ENCODE peak calls at places on chromosomes 6 and 20, in four cellular contexts. One of them, this sample, is unnamed.
A peak's percentile ranks its signal among the peaks of the same experiment; 100 is the strongest.

GRCh38 chr6:85112540-85112939 is 337.3 kb upstream of the NT5E start:
- DNase-seq in OCI-LY7: no peak
- DNase-seq in pancreas: no peak
- DNase-seq in colonic mucosa: no peak
- DNase-seq in this sample: no peak

GRCh38 chr6:56746767-56747504 is 104.2 kb upstream of the DST start:
- DNase-seq in OCI-LY7: no peak
- DNase-seq in pancreas: no peak
- DNase-seq in colonic mucosa: no peak
- DNase-seq in this sample: no peak

GRCh38 chr20:5148581-5148980 is 21.8 kb downstream of the CDS2 start:
- DNase-seq in OCI-LY7: no peak
- DNase-seq in pancreas: no peak
- DNase-seq in colonic mucosa: no peak
- DNase-seq in this sample: no peak

GRCh38 chr6:45480697-45481415 is 103.1 kb upstream of the SUPT3H start:
- DNase-seq in OCI-LY7: no peak
- DNase-seq in pancreas: no peak
- DNase-seq in colonic mucosa: no peak
- DNase-seq in this sample: no peak

GRCh38 chr6:112360498-112360897 is 13.4 kb downstream of the RFPL4B start:
- DNase-seq in OCI-LY7: no peak
- DNase-seq in pancreas: no peak
- DNase-seq in colonic mucosa: no peak
- DNase-seq in this sample: no peak

GRCh38 chr20:8756410-8756809 is 312.5 kb upstream of the PLCB4 start:
- DNase-seq in OCI-LY7: no peak
- DNase-seq in pancreas: no peak
- DNase-seq in colonic mucosa: no peak
- DNase-seq in this sample: no peak

GRCh38 chr6:75855047-75855446 is 106.0 kb downstream of the MYO6 start:
- DNase-seq in OCI-LY7: peak; percentile 45
- DNase-seq in pancreas: no peak
- DNase-seq in colonic mucosa: peak; percentile 76
- DNase-seq in this sample: peak; percentile 42

GRCh38 chr6:160789263-160790027 is 87.4 kb downstream of the PLG start:
- DNase-seq in OCI-LY7: no peak
- DNase-seq in pancreas: no peak
- DNase-seq in colonic mucosa: no peak
- DNase-seq in this sample: no peak

GRCh38 chr6:157267654-157268053 is 55.7 kb downstream of the TMEM242 start:
- DNase-seq in OCI-LY7: no peak
- DNase-seq in pancreas: no peak
- DNase-seq in colonic mucosa: no peak
- DNase-seq in this sample: no peak

GRCh38 chr20:45630366-45630765 is 718 bp downstream of the WFDC9 start:
- DNase-seq in OCI-LY7: no peak
- DNase-seq in pancreas: no peak
- DNase-seq in colonic mucosa: no peak
- DNase-seq in this sample: no peak

GRCh38 chr6:14713008-14713452 is 532.8 kb upstream of the JARID2 start:
- DNase-seq in OCI-LY7: no peak
- DNase-seq in pancreas: no peak
- DNase-seq in colonic mucosa: no peak
- DNase-seq in this sample: no peak

GRCh38 chr6:125477849-125478248 is 176.1 kb upstream of the HDDC2 start:
- DNase-seq in OCI-LY7: no peak
- DNase-seq in pancreas: no peak
- DNase-seq in colonic mucosa: no peak
- DNase-seq in this sample: no peak

GRCh38 chr6:125480571-125480970 is 178.8 kb upstream of the HDDC2 start:
- DNase-seq in OCI-LY7: no peak
- DNase-seq in pancreas: no peak
- DNase-seq in colonic mucosa: no peak
- DNase-seq in this sample: no peak

GRCh38 chr6:125474061-125474460 is 172.3 kb upstream of the HDDC2 start:
- DNase-seq in OCI-LY7: no peak
- DNase-seq in pancreas: no peak
- DNase-seq in colonic mucosa: no peak
- DNase-seq in this sample: no peak

GRCh38 chr6:125480146-125480545 is 178.4 kb upstream of the HDDC2 start:
- DNase-seq in OCI-LY7: no peak
- DNase-seq in pancreas: no peak
- DNase-seq in colonic mucosa: no peak
- DNase-seq in this sample: no peak

GRCh38 chr6:125477141-125477540 is 175.4 kb upstream of the HDDC2 start:
- DNase-seq in OCI-LY7: no peak
- DNase-seq in pancreas: no peak
- DNase-seq in colonic mucosa: no peak
- DNase-seq in this sample: no peak
- TF ChIP-seq CTCF in OCI-LY7: no peak
- TF ChIP-seq CTCF in pancreas: no peak
- TF ChIP-seq CTCF in colonic mucosa: no peak
- TF ChIP-seq CTCF in this sample: no peak

GRCh38 chr6:23446394-23447001 is 679.5 kb upstream of the NRSN1 start:
- DNase-seq in OCI-LY7: no peak
- DNase-seq in pancreas: no peak
- DNase-seq in colonic mucosa: no peak
- DNase-seq in this sample: peak; percentile 23
- TF ChIP-seq CTCF in OCI-LY7: peak; percentile 35
- TF ChIP-seq CTCF in pancreas: no peak
- TF ChIP-seq CTCF in colonic mucosa: peak; percentile 16
- TF ChIP-seq CTCF in this sample: no peak

DNA sequence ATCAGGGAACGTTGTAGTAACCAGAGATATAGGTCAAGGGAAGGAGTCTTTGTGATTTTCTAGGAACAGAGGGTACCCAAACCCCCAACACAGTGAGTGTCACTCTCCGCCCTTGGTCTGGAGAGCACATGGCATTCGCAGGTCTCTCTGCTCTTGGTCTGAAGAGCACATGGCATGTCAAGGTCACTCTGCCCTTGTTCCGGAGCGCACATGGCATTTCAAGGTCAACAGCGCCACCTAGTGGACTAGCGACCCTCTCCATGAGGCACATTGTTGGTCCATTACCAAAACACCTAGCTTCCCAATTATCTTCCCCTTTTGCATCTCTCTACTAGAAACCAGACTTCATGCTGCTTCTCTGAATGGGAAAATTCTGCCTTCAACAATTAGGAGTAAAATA is 260.0 kb downstream of the C6orf118 start:
- DNase-seq in OCI-LY7: peak; percentile 40
- DNase-seq in pancreas: no peak
- DNase-seq in colonic mucosa: no peak
- DNase-seq in this sample: peak; percentile 56
- TF ChIP-seq CTCF in OCI-LY7: peak; percentile 82
- TF ChIP-seq CTCF in pancreas: no peak
- TF ChIP-seq CTCF in colonic mucosa: no peak
- TF ChIP-seq CTCF in this sample: peak; percentile 68

GRCh38 chr6:329888-330691 is 37.8 kb downstream of the DUSP22 start:
- DNase-seq in OCI-LY7: peak; percentile 42
- DNase-seq in pancreas: peak; percentile 50
- DNase-seq in colonic mucosa: no peak
- DNase-seq in this sample: no peak
- TF ChIP-seq CTCF in OCI-LY7: peak; percentile 53
- TF ChIP-seq CTCF in pancreas: no peak
- TF ChIP-seq CTCF in colonic mucosa: no peak
- TF ChIP-seq CTCF in this sample: no peak

DNA sequence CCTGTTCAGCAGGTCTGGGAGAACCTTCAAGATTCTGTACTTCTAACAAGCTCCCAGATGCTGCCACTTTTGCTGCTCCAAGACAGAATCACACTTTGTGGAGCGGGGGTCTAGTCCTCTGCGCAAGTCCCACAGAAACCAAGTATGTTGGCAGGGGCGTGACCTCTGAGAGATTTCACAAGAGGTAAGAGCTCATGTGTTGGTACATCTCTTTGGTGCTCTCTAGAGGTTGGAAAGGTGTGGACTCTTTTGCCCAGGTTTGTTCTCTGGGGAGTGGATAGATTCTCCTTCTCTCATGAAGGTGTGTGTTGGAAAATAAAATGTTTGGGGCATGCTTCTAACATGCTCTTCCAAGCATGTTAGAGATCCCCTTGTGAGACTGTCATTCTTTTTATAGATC is 340.9 kb upstream of the IRAK1BP1 start:
- DNase-seq in OCI-LY7: no peak
- DNase-seq in pancreas: no peak
- DNase-seq in colonic mucosa: no peak
- DNase-seq in this sample: no peak
- TF ChIP-seq CTCF in OCI-LY7: no peak
- TF ChIP-seq CTCF in pancreas: no peak
- TF ChIP-seq CTCF in colonic mucosa: no peak
- TF ChIP-seq CTCF in this sample: no peak

DNA sequence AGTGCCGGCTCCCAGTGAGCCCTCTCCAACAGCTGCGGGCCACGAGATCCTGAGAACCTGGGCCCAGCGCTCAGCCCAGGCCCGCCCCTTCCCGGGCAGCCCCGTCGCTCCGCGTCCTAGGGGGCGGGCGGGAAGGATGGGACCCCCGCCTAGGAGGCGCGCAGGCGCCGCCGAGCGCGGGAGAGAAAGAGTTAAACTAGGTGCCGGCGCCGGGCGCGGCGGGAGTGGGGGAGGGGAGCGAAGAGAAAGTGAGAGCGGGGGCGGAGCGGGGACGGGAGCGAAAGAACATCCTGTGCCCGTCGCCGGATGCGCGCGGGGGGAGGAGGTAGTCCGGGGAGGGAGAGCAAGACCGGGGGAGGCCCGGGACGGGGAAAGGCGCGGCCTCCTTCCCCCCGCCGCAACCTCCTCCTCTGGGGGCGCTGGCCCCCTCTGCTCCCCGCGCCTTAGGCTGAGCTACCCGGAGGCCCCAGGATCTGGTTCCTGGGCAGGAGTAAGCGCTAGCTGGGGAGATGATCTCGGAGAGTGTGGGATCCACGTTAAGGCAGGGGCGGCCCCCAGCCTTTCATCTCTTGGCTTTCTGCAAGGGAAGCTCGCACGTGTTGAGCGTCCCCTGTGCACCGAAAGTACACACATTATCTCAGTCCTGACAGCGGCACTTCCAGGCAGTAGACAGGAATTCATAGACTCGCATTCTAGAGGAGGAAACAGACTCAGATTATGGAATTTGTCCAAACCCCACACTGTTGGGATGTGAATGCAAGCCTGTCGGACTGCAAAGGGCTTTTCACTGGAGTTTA is 4.9 kb upstream of the ARMC12 start:
- DNase-seq in OCI-LY7: peak; percentile 94
- DNase-seq in pancreas: peak; percentile 97
- DNase-seq in colonic mucosa: peak; percentile 97
- DNase-seq in this sample: peak; percentile 91
- TF ChIP-seq CTCF in OCI-LY7: peak; percentile 48
- TF ChIP-seq CTCF in pancreas: no peak
- TF ChIP-seq CTCF in colonic mucosa: no peak
- TF ChIP-seq CTCF in this sample: no peak